ENCODE peak calls at places on chromosome 20, in six cellular contexts. L is CD8-positive, alpha-beta T cell; Z is amniotic stem cell; E is stimulated activated CD4-positive, alpha-beta T cell treated with anti-CD3 and anti-CD28 coated beads, Interleukin-1b, Interleukin-23, amount 100 ng/mL, for 1 hour; C is CD14-positive monocyte; F is cardiac septum. Q is an unnamed sample.

GRCh38 chr20:50855498-50856474 is 60.9 kb downstream of the BCAS4 start:
- DNase-seq in L (no peak), Z (no peak), E (no peak), C (no peak), F (no peak), Q (no peak)

GRCh38 chr20:64223526-64224067 is 32.0 kb upstream of the PCMTD2 start:
- DNase-seq in L (no peak), Z (no peak), E (no peak), C (no peak), F (no peak), Q (no peak)

GRCh38 chr20:61332016-61332975 is 80.2 kb downstream of the CDH4 start:
- DNase-seq in L (no peak), Z (no peak), E (no peak), C (peak), F (no peak), Q (no peak)

GRCh38 chr20:48791666-48792071 is 36.1 kb downstream of the PREX1 start:
- DNase-seq in L (no peak), Z (peak), E (no peak), C (peak), F (no peak), Q (no peak)

GRCh38 chr20:25042531-25043498 is 15.1 kb downstream of the ACSS1 start:
- DNase-seq in L (peak), Z (no peak), E (no peak), C (peak), F (peak), Q (peak)

GRCh38 chr20:37244572-37244957 is 17.0 kb downstream of the GHRH start:
- DNase-seq in L (no peak), Z (no peak), E (no peak), C (no peak), F (peak), Q (no peak)

GRCh38 chr20:61997372-61997771 is 68.3 kb downstream of the TAF4 start:
- DNase-seq in L (no peak), Z (no peak), E (no peak), C (no peak), F (no peak), Q (no peak)

GRCh38 chr20:61699184-61700066 is 366.3 kb downstream of the TAF4 start:
- DNase-seq in L (no peak), Z (no peak), E (no peak), C (no peak), F (no peak), Q (no peak)

GRCh38 chr20:48186447-48186846 is 401.2 kb upstream of the SULF2 start:
- DNase-seq in L (no peak), Z (no peak), E (no peak), C (no peak), F (no peak), Q (no peak)